ENCODE peak calls at places on chromosome 5, in four cellular contexts. B is neural progenitor cell, V is mucosa of descending colon, L is A673. S is an unnamed sample.

GRCh38 chr5:142725231-142726187 is 39.6 kb upstream of the FGF1 start:
- DNase-seq in B (no peak), V (no peak), L (no peak), S (no peak)

GRCh38 chr5:135069016-135069770 is 35.2 kb upstream of the PITX1 start:
- DNase-seq in B (peak), V (no peak), L (peak), S (no peak)

GRCh38 chr5:74510476-74510875 is 130.1 kb downstream of the ENC1 start:
- DNase-seq in B (no peak), V (no peak), L (no peak), S (no peak)

GRCh38 chr5:172524573-172525021 is 70.3 kb upstream of the SH3PXD2B start:
- DNase-seq in B (no peak), V (no peak), L (no peak), S (no peak)

GRCh38 chr5:81948349-81948748 is 23.5 kb upstream of the ATG10 start:
- DNase-seq in B (no peak), V (no peak), L (no peak), S (no peak)

GRCh38 chr5:59799668-59800374 is 93.7 kb downstream of the PDE4D start:
- DNase-seq in B (peak), V (no peak), L (peak), S (peak)

GRCh38 chr5:158899201-158899600 is 200.5 kb downstream of the EBF1 start:
- DNase-seq in B (no peak), V (no peak), L (peak), S (peak)

GRCh38 chr5:150612405-150612804 is 28.1 kb upstream of the SYNPO start:
- DNase-seq in B (no peak), V (no peak), L (no peak), S (no peak)

GRCh38 chr5:133818031-133818431 is 150.4 kb downstream of the C5orf15 start:
- DNase-seq in B (peak), V (no peak), L (no peak), S (no peak)

GRCh38 chr5:53922508-53923498 is 362.4 kb downstream of the NDUFS4 start:
- DNase-seq in B (no peak), V (no peak), L (no peak), S (no peak)

GRCh38 chr5:5665225-5666075 is 243.0 kb downstream of the ICE1 start:
- DNase-seq in B (no peak), V (no peak), L (no peak), S (no peak)

GRCh38 chr5:111734013-111734412 is 23.0 kb downstream of the NREP start:
- DNase-seq in B (no peak), V (no peak), L (no peak), S (no peak)

GRCh38 chr5:157271740-157272271 is 5.9 kb downstream of the CYFIP2 start:
- DNase-seq in B (no peak), V (peak), L (no peak), S (no peak)

GRCh38 chr5:143554194-143554717 is 150.8 kb upstream of the NR3C1 start:
- DNase-seq in B (no peak), V (no peak), L (no peak), S (peak)

GRCh38 chr5:121019734-121020133 is 555.6 kb downstream of the PRR16 start:
- DNase-seq in B (no peak), V (no peak), L (no peak), S (no peak)

GRCh38 chr5:58188287-58188651 is 271.6 kb downstream of the PLK2 start:
- DNase-seq in B (peak), V (no peak), L (no peak), S (no peak)

GRCh38 chr5:159937580-159937979 is 21.3 kb downstream of the ADRA1B start:
- DNase-seq in B (no peak), V (no peak), L (no peak), S (no peak)

GRCh38 chr5:102341918-102342317 is 45.8 kb upstream of the SLCO4C1 start:
- DNase-seq in B (peak), V (no peak), L (no peak), S (no peak)

GRCh38 chr5:89067362-89067761 is 184.4 kb upstream of the MEF2C start:
- DNase-seq in B (no peak), V (no peak), L (no peak), S (no peak)
- H3K4me3 ChIP-seq in B (no peak), V (no peak), L (no peak), S (no peak)

GRCh38 chr5:10220253-10220652 is 29.4 kb downstream of the ATPSCKMT start:
- DNase-seq in B (peak), V (no peak), L (no peak), S (no peak)
- TF ChIP-seq CTCF in B (peak), V (no peak), L (no peak), S (no peak)

GRCh38 chr5:177301503-177302165 is 1.9 kb downstream of the RAB24 start:
- DNase-seq in B (no peak), V (peak), L (no peak), S (no peak)
- H3K4me3 ChIP-seq in B (no peak), V (no peak), L (no peak), S (peak)

GRCh38 chr5:36414869-36415282 is 113.2 kb upstream of the RANBP3L start:
- DNase-seq in B (peak), V (no peak), L (peak), S (no peak)
- TF ChIP-seq CTCF in B (peak), V (peak), L (peak), S (peak)

GRCh38 chr5:106152569-106152968 is 1518.2 kb downstream of the EFNA5 start:
- DNase-seq in B (no peak), V (no peak), L (no peak), S (no peak)

GRCh38 chr5:106154280-106154716 is 1516.4 kb downstream of the EFNA5 start:
- DNase-seq in B (peak), V (no peak), L (no peak), S (no peak)
- H3K4me3 ChIP-seq in B (no peak), V (no peak), L (no peak), S (no peak)

GRCh38 chr5:11072556-11072955 is 311.5 kb upstream of the DAP start:
- DNase-seq in B (no peak), V (no peak), L (no peak), S (no peak)

GRCh38 chr5:11076945-11077613 is 316.0 kb upstream of the DAP start:
- DNase-seq in B (no peak), V (no peak), L (no peak), S (no peak)

DNA sequence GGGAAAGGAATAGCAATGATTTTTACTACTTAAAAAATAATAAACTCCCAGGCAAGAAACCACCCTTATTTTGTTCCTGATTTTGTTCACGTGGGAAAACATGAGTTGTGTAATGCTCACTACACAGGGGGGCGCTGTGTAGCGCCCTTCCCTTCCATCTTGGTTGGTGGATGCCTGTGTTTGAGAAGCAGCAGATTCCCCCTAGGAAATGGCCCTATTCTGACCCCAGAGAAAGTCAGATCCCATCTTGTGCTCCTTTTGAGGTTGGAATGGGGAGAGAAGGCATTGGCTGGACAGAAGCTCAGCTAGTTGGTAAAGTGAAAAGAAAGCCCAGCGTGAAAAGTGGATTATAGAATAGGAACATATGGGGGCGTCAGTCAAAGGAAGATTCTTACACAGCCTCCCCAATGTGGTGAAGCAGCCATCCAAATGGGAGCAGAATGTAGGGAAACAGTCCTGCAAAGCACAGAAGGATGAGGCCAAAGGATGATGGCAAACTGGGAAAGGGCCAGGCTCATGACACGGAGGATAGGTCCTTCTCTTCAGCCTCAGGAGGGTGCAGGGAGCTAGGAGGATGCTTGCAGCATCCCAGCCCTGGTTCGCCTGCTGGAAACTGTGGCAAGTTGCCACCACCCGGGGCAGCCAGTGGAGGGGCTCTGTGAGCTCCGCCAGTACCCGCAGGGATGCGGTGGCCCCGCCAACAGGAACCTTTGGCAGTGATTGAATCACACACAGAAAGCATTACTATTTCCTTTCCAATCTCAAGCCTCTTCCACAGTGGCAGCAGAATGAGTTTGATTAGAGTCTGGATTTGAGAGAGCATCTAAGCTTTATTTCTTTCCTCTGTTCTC is 314.2 kb upstream of the DAP start:
- DNase-seq in B (peak), V (no peak), L (peak), S (no peak)
- TF ChIP-seq CTCF in B (peak), V (no peak), L (peak), S (peak)

DNA sequence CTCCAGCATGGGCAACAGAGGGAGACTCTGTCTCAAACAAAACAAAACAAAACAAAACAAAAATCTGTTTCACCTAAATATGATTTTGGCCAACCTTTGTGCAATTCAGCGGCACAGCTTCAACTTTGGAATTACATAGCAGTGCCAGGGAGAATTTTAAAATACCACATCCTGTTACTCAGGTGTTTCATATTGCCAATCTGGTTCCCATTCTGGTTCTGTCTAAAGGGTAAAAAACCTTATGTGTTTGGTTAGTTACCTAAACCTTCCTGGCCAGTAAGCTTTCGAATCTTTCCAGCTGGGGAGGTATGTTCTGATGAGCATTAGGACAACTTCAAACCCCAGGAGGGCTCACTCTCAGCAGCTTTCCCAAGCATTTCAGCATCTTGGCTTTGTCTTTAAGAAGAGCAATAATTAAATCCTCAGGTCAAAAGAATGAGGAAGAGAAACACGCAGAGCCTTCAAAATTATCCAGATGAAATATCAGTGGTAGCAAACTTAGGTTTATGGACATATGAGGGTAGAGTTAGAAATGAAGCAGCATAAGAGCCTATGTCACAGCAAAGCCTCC is 2.7 kb downstream of the DAB2 start:
- DNase-seq in B (no peak), V (no peak), L (no peak), S (no peak)
- H3K4me3 ChIP-seq in B (no peak), V (no peak), L (no peak), S (peak)

DNA sequence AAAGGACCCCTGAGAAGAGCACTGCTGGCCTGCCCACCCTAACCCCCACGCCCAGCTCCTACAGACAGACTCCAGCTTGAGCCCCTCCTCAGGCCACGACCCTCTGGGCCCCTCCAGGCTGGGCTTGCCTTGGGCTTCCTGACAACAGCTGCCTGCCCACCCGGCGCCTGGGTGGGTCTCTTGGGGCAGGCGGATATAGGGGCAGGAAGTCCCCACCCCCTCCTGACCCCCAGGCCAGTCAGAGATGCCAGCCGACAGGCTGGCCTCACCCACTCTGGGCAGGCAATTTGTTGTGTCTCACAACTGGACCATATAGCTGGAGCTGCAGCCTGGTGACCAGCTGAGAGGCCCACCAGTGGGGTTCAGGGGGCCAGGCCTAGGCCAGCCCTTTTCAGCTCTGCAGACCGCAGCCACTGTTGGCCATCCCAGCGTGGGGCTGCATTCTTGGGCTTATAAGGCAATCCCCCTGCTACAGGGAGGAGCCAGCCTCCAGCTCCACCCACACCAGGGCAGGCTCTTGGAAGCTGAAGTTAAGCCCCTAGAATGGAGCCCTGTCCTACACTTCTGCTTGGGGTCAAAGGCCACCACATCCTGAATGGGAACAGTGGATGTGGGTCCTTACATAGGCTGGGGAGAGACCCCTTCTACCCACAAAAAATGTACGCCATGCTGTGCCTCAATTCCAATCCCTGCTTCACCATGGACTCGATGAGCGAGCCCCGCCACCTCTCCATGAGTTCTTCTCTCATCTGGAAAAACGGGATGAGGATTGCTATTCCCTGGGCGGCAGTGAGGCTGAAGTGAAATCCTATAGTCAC is 2.0 kb downstream of the PDLIM7 start:
- DNase-seq in B (peak), V (peak), L (peak), S (peak)
- TF ChIP-seq CTCF in B (no peak), V (no peak), L (no peak), S (no peak)

S was measured in HFF-Myc.